ENCODE peak calls at places on chromosomes 2 and 18, in six cellular contexts. Z is stomach, X is heart right ventricle, M is psoas muscle, T is Peyer's patch, E is endodermal cell. F is an unnamed sample. For H3K27me3, the result is how much of the 10 kb centered on the place peaks cover.

GRCh38 chr2:237604960-237605359 is 14.4 kb upstream of the RAB17 start:
- DNase-seq in Z (peak), X (no peak), M (no peak), T (no peak), E (peak), F (no peak)

GRCh38 chr18:59276047-59276446 is 2.8 kb upstream of the RAX start:
- DNase-seq in Z (no peak), X (no peak), M (no peak), T (no peak), E (no peak), F (no peak)

GRCh38 chr2:191212119-191212518 is 33.1 kb upstream of the MYO1B start:
- DNase-seq in Z (no peak), X (no peak), M (no peak), T (no peak), E (no peak), F (no peak)

GRCh38 chr18:9353596-9353995 is 19.0 kb downstream of the TWSG1 start:
- DNase-seq in Z (no peak), X (no peak), M (no peak), T (no peak), E (no peak), F (no peak)

GRCh38 chr18:13611058-13611615 is 115.2 kb downstream of the FAM210A start:
- DNase-seq in Z (no peak), X (peak), M (peak), T (no peak), E (peak), F (no peak)

GRCh38 chr2:142865924-142866323 is 11.5 kb upstream of the KYNU start:
- DNase-seq in Z (no peak), X (no peak), M (no peak), T (no peak), E (no peak), F (no peak)

GRCh38 chr2:13650586-13651180 is 933.9 kb downstream of the TRIB2 start:
- DNase-seq in Z (no peak), X (no peak), M (no peak), T (no peak), E (peak), F (no peak)

GRCh38 chr2:24015562-24016375 is 5.9 kb downstream of the MFSD2B start:
- DNase-seq in Z (no peak), X (no peak), M (no peak), T (no peak), E (peak), F (no peak)

GRCh38 chr2:168529054-168529833 is 73.2 kb downstream of the CERS6 start:
- DNase-seq in Z (no peak), X (no peak), M (no peak), T (no peak), E (no peak), F (no peak)

GRCh38 chr2:147488472-147488871 is 356.4 kb upstream of the ACVR2A start:
- DNase-seq in Z (no peak), X (no peak), M (no peak), T (peak), E (no peak), F (no peak)

GRCh38 chr2:147490612-147491261 is 354.1 kb upstream of the ACVR2A start:
- DNase-seq in Z (no peak), X (no peak), M (no peak), T (no peak), E (no peak), F (no peak)

GRCh38 chr2:147492471-147492870 is 352.4 kb upstream of the ACVR2A start:
- DNase-seq in Z (no peak), X (no peak), M (no peak), T (no peak), E (no peak), F (no peak)

GRCh38 chr2:147487980-147488289 is 356.9 kb upstream of the ACVR2A start:
- DNase-seq in Z (no peak), X (no peak), M (no peak), T (no peak), E (no peak), F (no peak)

DNA sequence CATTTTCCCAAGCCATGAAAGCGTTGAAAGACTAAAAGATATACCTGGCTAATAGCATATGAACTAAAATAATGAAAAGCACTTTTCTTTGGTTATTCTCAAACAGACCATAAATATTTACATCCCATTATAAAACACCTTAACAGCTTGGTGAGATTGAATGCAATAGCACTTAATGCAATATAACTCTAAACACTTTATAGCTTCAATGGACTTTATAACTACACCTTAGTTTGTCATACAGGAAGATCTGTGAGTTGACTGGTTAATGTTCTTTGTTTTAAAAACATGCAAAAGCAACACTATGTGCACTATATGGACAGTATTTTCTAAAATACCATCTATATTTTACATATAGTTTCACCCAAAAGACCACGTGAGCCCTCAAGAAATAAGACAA is 353.3 kb upstream of the ACVR2A start:
- DNase-seq in Z (no peak), X (no peak), M (no peak), T (no peak), E (no peak), F (no peak)
- H3K27ac ChIP-seq in Z (no peak), X (no peak), M (no peak), T (no peak), E (no peak), F (no peak)

GRCh38 chr18:7381307-7381706 is 150.4 kb downstream of the LRRC30 start:
- DNase-seq in Z (no peak), X (no peak), M (no peak), T (no peak), E (no peak), F (no peak)

GRCh38 chr18:7383336-7383980 is 152.6 kb downstream of the LRRC30 start:
- DNase-seq in Z (no peak), X (no peak), M (no peak), T (no peak), E (no peak), F (no peak)

GRCh38 chr18:7388752-7389151 is 157.9 kb downstream of the LRRC30 start:
- DNase-seq in Z (no peak), X (no peak), M (no peak), T (no peak), E (no peak), F (no peak)

GRCh38 chr18:7382631-7383335 is 151.9 kb downstream of the LRRC30 start:
- DNase-seq in Z (no peak), X (no peak), M (no peak), T (no peak), E (no peak), F (no peak)
- H3K27me3 ChIP-seq in Z (under half), X (under half), M (under half), T (under half), E (under half), F (under half)

GRCh38 chr2:149191915-149192314 is 138.5 kb upstream of the LYPD6 start:
- DNase-seq in Z (no peak), X (no peak), M (no peak), T (no peak), E (no peak), F (no peak)

GRCh38 chr2:149188291-149188690 is 142.1 kb upstream of the LYPD6 start:
- DNase-seq in Z (no peak), X (no peak), M (no peak), T (no peak), E (no peak), F (no peak)

GRCh38 chr2:149189769-149190168 is 140.6 kb upstream of the LYPD6 start:
- DNase-seq in Z (no peak), X (no peak), M (no peak), T (no peak), E (no peak), F (no peak)

GRCh38 chr2:149187061-149187460 is 143.3 kb upstream of the LYPD6 start:
- DNase-seq in Z (no peak), X (no peak), M (no peak), T (no peak), E (no peak), F (no peak)

DNA sequence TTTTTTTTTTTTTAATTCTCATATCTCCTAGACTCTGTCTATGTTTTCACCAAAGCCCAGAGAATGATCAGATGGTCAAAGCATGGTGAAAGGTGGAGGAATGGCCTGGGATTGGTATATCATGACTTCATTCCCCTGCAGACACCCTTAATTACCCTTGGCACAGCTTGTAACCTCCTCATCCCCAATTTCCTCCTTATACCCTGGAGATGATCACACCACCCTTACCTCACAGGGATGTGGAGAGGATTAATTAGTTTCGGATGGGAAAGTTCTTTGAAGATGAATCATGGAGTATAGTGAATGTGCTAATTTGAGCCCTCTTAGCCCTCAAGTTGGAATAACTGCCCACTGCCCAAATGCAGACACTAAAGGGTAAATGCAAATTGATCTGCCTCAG is 138.0 kb upstream of the LYPD6 start:
- DNase-seq in Z (no peak), X (no peak), M (no peak), T (no peak), E (no peak), F (no peak)
- H3K4me3 ChIP-seq in Z (no peak), X (no peak), M (no peak), T (no peak), E (no peak), F (no peak)

DNA sequence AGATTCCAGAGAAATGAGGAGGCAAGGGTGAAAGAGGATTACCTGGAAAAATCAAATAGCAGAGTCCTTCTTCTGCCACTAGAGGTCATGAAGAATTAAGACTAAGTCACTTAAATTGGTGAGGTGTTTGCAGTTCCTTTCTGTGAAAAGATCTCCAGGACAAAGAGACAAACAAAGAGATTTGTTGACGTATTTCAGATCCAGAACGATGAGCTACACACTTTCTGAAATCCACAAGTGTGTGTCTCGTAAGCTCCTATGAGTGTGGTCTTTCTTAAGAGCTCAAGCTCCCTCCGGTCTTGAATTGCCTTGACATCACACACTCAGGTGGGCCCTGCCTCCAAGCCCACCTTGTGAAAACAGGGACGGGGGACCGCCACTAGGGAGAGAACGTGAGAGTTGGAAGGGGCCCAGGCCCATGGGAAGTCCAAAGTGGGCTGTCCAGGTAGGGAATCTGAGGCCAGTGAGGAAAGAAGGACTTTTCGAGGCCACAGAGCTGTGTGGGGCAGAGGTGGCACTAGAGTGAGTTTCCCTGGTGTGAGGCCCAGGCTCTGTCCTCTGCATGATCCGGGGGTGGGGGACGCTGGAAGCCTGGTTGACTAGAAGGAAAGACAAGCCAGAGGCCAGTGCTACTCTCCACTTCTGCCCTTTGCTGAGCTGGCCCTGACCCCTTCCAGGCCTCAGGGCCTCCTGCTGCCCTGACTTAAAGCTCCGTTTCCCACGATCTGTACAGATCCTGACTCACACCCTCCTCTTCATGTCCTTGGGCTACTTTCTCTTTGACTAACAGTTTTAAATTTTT is 168.1 kb upstream of the NCK2 start:
- DNase-seq in Z (no peak), X (no peak), M (no peak), T (no peak), E (peak), F (no peak)
- H3K27ac ChIP-seq in Z (peak), X (peak), M (no peak), T (no peak), E (no peak), F (no peak)

GRCh38 chr18:49377742-49378141 is 82.7 kb downstream of the DYM start:
- DNase-seq in Z (no peak), X (no peak), M (no peak), T (no peak), E (no peak), F (no peak)

GRCh38 chr18:49380812-49381211 is 79.6 kb downstream of the DYM start:
- DNase-seq in Z (no peak), X (no peak), M (no peak), T (no peak), E (no peak), F (no peak)

DNA sequence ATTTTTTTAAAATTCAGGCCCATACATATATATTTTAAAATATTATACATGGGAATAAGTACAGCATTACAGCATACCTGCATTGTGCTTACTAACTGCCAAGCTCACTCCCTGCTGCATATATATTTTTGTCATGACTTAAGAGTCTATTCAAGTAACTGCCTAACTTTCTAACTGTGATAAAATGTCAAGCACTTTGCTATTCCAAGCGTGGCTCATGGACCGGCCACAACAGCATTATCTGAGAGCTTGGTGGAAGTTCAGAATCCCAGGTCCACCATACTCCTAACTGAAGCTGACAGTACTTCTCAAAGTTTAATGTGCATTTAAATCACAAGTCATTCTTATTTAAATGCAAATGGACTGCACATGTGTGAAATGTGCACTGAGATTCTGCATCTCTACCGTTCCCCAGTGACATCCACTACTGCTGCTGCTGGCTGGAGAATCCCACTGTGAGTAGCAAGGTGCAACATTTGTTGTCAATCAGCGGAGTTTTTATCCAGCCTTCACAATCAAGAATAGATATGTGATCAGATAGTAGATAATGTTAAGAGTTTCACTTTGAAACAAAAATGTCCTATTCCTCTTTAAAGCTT is 79.1 kb downstream of the DYM start:
- DNase-seq in Z (no peak), X (no peak), M (no peak), T (no peak), E (no peak), F (no peak)
- H3K27me3 ChIP-seq in Z (under half), X (under half), M (under half), T (under half), E (under half), F (under half)

GRCh38 chr2:70143314-70144150 is 47.3 kb downstream of the C2orf42 start:
- DNase-seq in Z (peak), X (peak), M (peak), T (peak), E (peak), F (peak)
- H3K4me3 ChIP-seq in Z (peak), X (peak), M (peak), T (peak), E (peak), F (peak)

GRCh38 chr2:134086594-134087219 is 167.2 kb upstream of the MGAT5 start:
- DNase-seq in Z (no peak), X (no peak), M (no peak), T (no peak), E (peak), F (no peak)

GRCh38 chr2:134087371-134087921 is 166.4 kb upstream of the MGAT5 start:
- DNase-seq in Z (peak), X (no peak), M (no peak), T (no peak), E (no peak), F (no peak)

GRCh38 chr2:134080759-134081158 is 173.1 kb upstream of the MGAT5 start:
- DNase-seq in Z (no peak), X (no peak), M (no peak), T (no peak), E (no peak), F (no peak)

GRCh38 chr2:134081238-134081637 is 172.6 kb upstream of the MGAT5 start:
- DNase-seq in Z (no peak), X (no peak), M (no peak), T (no peak), E (no peak), F (no peak)

DNA sequence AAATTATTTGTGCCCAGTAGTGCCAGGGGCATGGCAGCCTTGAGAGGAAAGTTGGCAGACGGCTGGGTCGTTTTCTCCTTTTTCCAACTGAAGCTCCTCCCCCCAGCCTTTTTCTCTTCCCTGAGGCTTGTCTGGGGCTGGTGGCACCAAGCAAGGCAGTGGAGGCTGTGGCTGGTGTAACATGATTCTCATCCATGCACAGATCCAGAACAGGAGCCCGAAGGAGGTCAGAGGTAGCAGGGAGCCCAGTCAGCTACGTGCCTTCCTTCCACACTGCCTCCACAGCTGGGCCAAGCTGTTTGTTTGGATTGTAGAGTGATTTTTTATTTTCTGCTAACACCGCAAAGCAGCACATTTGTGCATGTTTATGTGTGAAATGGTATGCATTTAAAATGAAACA is 170.3 kb upstream of the MGAT5 start:
- DNase-seq in Z (no peak), X (no peak), M (no peak), T (no peak), E (no peak), F (no peak)
- H3K27ac ChIP-seq in Z (no peak), X (no peak), M (no peak), T (no peak), E (no peak), F (no peak)